ENCODE peak calls at places on chromosomes 4 and X, in seven cellular contexts. W, L, X, J, D, N and B are unnamed samples.

GRCh38 chr4:78247541-78248285 is 190.6 kb downstream of the FRAS1 start:
- DNase-seq in W (no peak), L (no peak), N (no peak), X (no peak), J (no peak), D (no peak), B (no peak)

GRCh38 chr4:89301003-89301402 is 6.6 kb downstream of the GPRIN3 start:
- DNase-seq in X (no peak), J (no peak), L (no peak), D (no peak), W (no peak), N (no peak), B (no peak)

GRCh38 chrX:10988653-10989052 is 122.5 kb upstream of the HCCS start:
- DNase-seq in N (peak), L (no peak), D (no peak), J (no peak), W (no peak), X (no peak), B (no peak)

GRCh38 chr4:155794589-155794988 is 35.8 kb downstream of the GUCY1B1 start:
- DNase-seq in X (no peak), D (no peak), J (no peak), L (no peak), W (no peak), N (no peak), B (no peak)

GRCh38 chr4:120008957-120009356 is 57.7 kb downstream of the MAD2L1 start:
- DNase-seq in J (no peak), L (no peak), D (no peak), X (no peak), W (no peak), N (no peak), B (no peak)

GRCh38 chrX:126170715-126171114 is 4.6 kb upstream of the DCAF12L2 start:
- DNase-seq in D (no peak), W (no peak), J (no peak), X (no peak), N (no peak), L (no peak), B (peak)

GRCh38 chr4:76962406-76963135 is 13.0 kb downstream of the SEPTIN11 start:
- DNase-seq in W (no peak), X (no peak), D (no peak), J (no peak), N (no peak), L (no peak), B (no peak)

GRCh38 chr4:102722740-102723139 is 38.0 kb downstream of the MANBA start:
- DNase-seq in D (no peak), L (no peak), W (no peak), X (no peak), N (no peak), J (no peak), B (no peak)

GRCh38 chr4:17578482-17578891 is 1.5 kb downstream of the LAP3 start:
- DNase-seq in D (no peak), X (no peak), N (peak), J (no peak), L (no peak), W (no peak), B (no peak)

GRCh38 chr4:110025057-110025456 is 112.4 kb downstream of the EGF start:
- DNase-seq in X (no peak), D (no peak), W (no peak), L (no peak), N (no peak), J (no peak), B (no peak)

GRCh38 chr4:183348706-183349659 is 26.8 kb upstream of the CLDN24 start:
- DNase-seq in D (no peak), N (peak), J (no peak), X (no peak), L (no peak), W (peak), B (no peak)

GRCh38 chrX:133415276-133416105 is at the start of gene GPC4:
- DNase-seq in L (peak), X (peak), D (peak), J (peak), N (peak), W (peak), B (no peak)

GRCh38 chrX:270848-271367 is 10.3 kb upstream of the PLCXD1 start:
- DNase-seq in X (peak), N (no peak), L (peak), W (no peak), J (peak), D (no peak), B (no peak)